ENCODE peak calls at places on chromosomes 12 and 14, in five cellular contexts. One of them, this sample, is unnamed.

GRCh38 chr12:48592591-48593086 is 22.8 kb upstream of the LALBA start:
- DNase-seq in neuronal stem cell: no peak
- DNase-seq in H9: no peak
- DNase-seq in mesenchymal stem cell: no peak
- DNase-seq in IMR-90: no peak
- DNase-seq in this sample: no peak

GRCh38 chr12:101759396-101760047 is 20.3 kb upstream of the SYCP3 start:
- DNase-seq in mesenchymal stem cell: peak; percentile 47
- DNase-seq in H9: no peak
- DNase-seq in neuronal stem cell: no peak
- DNase-seq in IMR-90: peak; percentile 35
- DNase-seq in this sample: no peak

GRCh38 chr12:48878548-48878947 is 12.9 kb upstream of the RND1 start:
- DNase-seq in mesenchymal stem cell: no peak
- DNase-seq in H9: no peak
- DNase-seq in neuronal stem cell: no peak
- DNase-seq in IMR-90: no peak
- DNase-seq in this sample: no peak

GRCh38 chr14:75561013-75561432 is 17.4 kb upstream of the FLVCR2 start:
- DNase-seq in IMR-90: peak; percentile 67
- DNase-seq in mesenchymal stem cell: peak; percentile 78
- DNase-seq in H9: peak; percentile 90
- DNase-seq in neuronal stem cell: peak; percentile 65
- DNase-seq in this sample: peak; percentile 84

GRCh38 chr14:96844857-96845570 is 47.8 kb downstream of the VRK1 start:
- DNase-seq in IMR-90: no peak
- DNase-seq in H9: no peak
- DNase-seq in mesenchymal stem cell: no peak
- DNase-seq in neuronal stem cell: no peak
- DNase-seq in this sample: no peak

GRCh38 chr14:56953884-56954283 is 143.6 kb upstream of the OTX2 start:
- DNase-seq in IMR-90: no peak
- DNase-seq in H9: no peak
- DNase-seq in neuronal stem cell: no peak
- DNase-seq in mesenchymal stem cell: no peak
- DNase-seq in this sample: no peak

GRCh38 chr12:58645946-58646345 is 274.4 kb downstream of the LRIG3 start:
- DNase-seq in H9: no peak
- DNase-seq in IMR-90: no peak
- DNase-seq in neuronal stem cell: no peak
- DNase-seq in mesenchymal stem cell: no peak
- DNase-seq in this sample: no peak

GRCh38 chr12:38427442-38427841 is 110.9 kb downstream of the ALG10B start:
- DNase-seq in IMR-90: no peak
- DNase-seq in neuronal stem cell: no peak
- DNase-seq in H9: no peak
- DNase-seq in mesenchymal stem cell: no peak
- DNase-seq in this sample: no peak

GRCh38 chr12:53738834-53739284 is 11.6 kb upstream of the CALCOCO1 start:
- DNase-seq in IMR-90: no peak
- DNase-seq in H9: peak; percentile 58
- DNase-seq in neuronal stem cell: no peak
- DNase-seq in mesenchymal stem cell: no peak
- DNase-seq in this sample: no peak

GRCh38 chr14:103085106-103086091 is 1.4 kb downstream of the LBHD2 start:
- DNase-seq in mesenchymal stem cell: no peak
- DNase-seq in neuronal stem cell: no peak
- DNase-seq in IMR-90: no peak
- DNase-seq in H9: peak; percentile 73
- DNase-seq in this sample: no peak

GRCh38 chr12:8563383-8563782 is 22.7 kb upstream of the CLEC4E start:
- DNase-seq in H9: no peak
- DNase-seq in mesenchymal stem cell: no peak
- DNase-seq in neuronal stem cell: no peak
- DNase-seq in IMR-90: no peak
- DNase-seq in this sample: no peak
- H3K14ac ChIP-seq in H9: no peak overlapping the region
- H3K14ac ChIP-seq in mesenchymal stem cell: no peak overlapping the region
- H3K14ac ChIP-seq in neuronal stem cell: no peak overlapping the region
- H3K14ac ChIP-seq in IMR-90: no peak overlapping the region
- H3K14ac ChIP-seq in this sample: no peak overlapping the region

GRCh38 chr12:51388826-51389225 is 2.4 kb downstream of the GALNT6 start:
- DNase-seq in mesenchymal stem cell: peak; percentile 46
- DNase-seq in H9: no peak
- DNase-seq in IMR-90: no peak
- DNase-seq in neuronal stem cell: no peak
- DNase-seq in this sample: no peak

GRCh38 chr12:51392556-51393237 is 1.5 kb upstream of the GALNT6 start:
- DNase-seq in IMR-90: no peak
- DNase-seq in mesenchymal stem cell: peak; percentile 89
- DNase-seq in neuronal stem cell: peak; percentile 24
- DNase-seq in H9: peak; percentile 71
- DNase-seq in this sample: peak; percentile 95

GRCh38 chr12:51389302-51389999 is 1.8 kb downstream of the GALNT6 start:
- DNase-seq in IMR-90: peak; percentile 93
- DNase-seq in neuronal stem cell: no peak
- DNase-seq in mesenchymal stem cell: peak; percentile 64
- DNase-seq in H9: no peak
- DNase-seq in this sample: peak; percentile 70

GRCh38 chr12:51391047-51391837 is at the start of gene GALNT6:
- DNase-seq in IMR-90: no peak
- DNase-seq in mesenchymal stem cell: peak; percentile 50
- DNase-seq in neuronal stem cell: peak; percentile 17
- DNase-seq in H9: peak; percentile 92
- DNase-seq in this sample: peak; percentile 67

GRCh38 chr12:51390457-51391046 is 654 bp downstream of the GALNT6 start:
- DNase-seq in H9: no peak
- DNase-seq in IMR-90: no peak
- DNase-seq in mesenchymal stem cell: no peak
- DNase-seq in neuronal stem cell: no peak
- DNase-seq in this sample: peak; percentile 94
- H3K4me2 ChIP-seq in H9: peak overlapping the region; percentile 79
- H3K4me2 ChIP-seq in IMR-90: peak overlapping the region; percentile 72
- H3K4me2 ChIP-seq in mesenchymal stem cell: no peak overlapping the region
- H3K4me2 ChIP-seq in neuronal stem cell: peak overlapping the region; percentile 89
- H3K4me2 ChIP-seq in this sample: peak overlapping the region; percentile 64

GRCh38 chr14:37168721-37169120 is 3.7 kb downstream of the SLC25A21 start:
- DNase-seq in IMR-90: no peak
- DNase-seq in neuronal stem cell: no peak
- DNase-seq in H9: no peak
- DNase-seq in mesenchymal stem cell: no peak
- DNase-seq in this sample: no peak

GRCh38 chr14:37170237-37170636 is 2.2 kb downstream of the SLC25A21 start:
- DNase-seq in mesenchymal stem cell: no peak
- DNase-seq in neuronal stem cell: no peak
- DNase-seq in IMR-90: no peak
- DNase-seq in H9: no peak
- DNase-seq in this sample: no peak

GRCh38 chr14:37165794-37166193 is 6.6 kb downstream of the SLC25A21 start:
- DNase-seq in IMR-90: no peak
- DNase-seq in neuronal stem cell: no peak
- DNase-seq in mesenchymal stem cell: no peak
- DNase-seq in H9: no peak
- DNase-seq in this sample: no peak

GRCh38 chr14:37170993-37171392 is 1.4 kb downstream of the SLC25A21 start:
- DNase-seq in mesenchymal stem cell: no peak
- DNase-seq in H9: no peak
- DNase-seq in IMR-90: no peak
- DNase-seq in neuronal stem cell: no peak
- DNase-seq in this sample: no peak

GRCh38 chr14:37167151-37168047 is 5.0 kb downstream of the SLC25A21 start:
- DNase-seq in neuronal stem cell: no peak
- DNase-seq in mesenchymal stem cell: no peak
- DNase-seq in IMR-90: no peak
- DNase-seq in H9: peak; percentile 85
- DNase-seq in this sample: no peak
- H2BK120ac ChIP-seq in neuronal stem cell: no peak overlapping the region
- H2BK120ac ChIP-seq in mesenchymal stem cell: no peak overlapping the region
- H2BK120ac ChIP-seq in IMR-90: no peak overlapping the region
- H2BK120ac ChIP-seq in H9: no peak overlapping the region
- H2BK120ac ChIP-seq in this sample: no peak overlapping the region

GRCh38 chr12:131043401-131043871 is 89.7 kb downstream of the ADGRD1 start:
- DNase-seq in H9: no peak
- DNase-seq in IMR-90: no peak
- DNase-seq in neuronal stem cell: no peak
- DNase-seq in mesenchymal stem cell: no peak
- DNase-seq in this sample: no peak
- H3K14ac ChIP-seq in H9: no peak overlapping the region
- H3K14ac ChIP-seq in IMR-90: no peak overlapping the region
- H3K14ac ChIP-seq in neuronal stem cell: peak overlapping the region; percentile 76
- H3K14ac ChIP-seq in mesenchymal stem cell: no peak overlapping the region
- H3K14ac ChIP-seq in this sample: no peak overlapping the region

GRCh38 chr12:76719171-76719631 is 44.7 kb upstream of the ZDHHC17 start:
- DNase-seq in neuronal stem cell: no peak
- DNase-seq in IMR-90: peak; percentile 50
- DNase-seq in H9: no peak
- DNase-seq in mesenchymal stem cell: no peak
- DNase-seq in this sample: no peak
- H3K4me2 ChIP-seq in neuronal stem cell: no peak overlapping the region
- H3K4me2 ChIP-seq in IMR-90: no peak overlapping the region
- H3K4me2 ChIP-seq in H9: no peak overlapping the region
- H3K4me2 ChIP-seq in mesenchymal stem cell: no peak overlapping the region
- H3K4me2 ChIP-seq in this sample: no peak overlapping the region